ENCODE peak calls at places on chromosomes 1 and 21, in eight cellular contexts. H is uterus, W is body of pancreas, X is H1, F is spleen, Y is heart left ventricle, T is sigmoid colon, A is Peyer's patch. Z is an unnamed sample.

GRCh38 chr1:59516881-59517280 is 220.0 kb downstream of the FGGY start:
- DNase-seq in T (peak), H (peak), F (no peak), X (no peak), W (peak), A (no peak), Y (no peak), Z (no peak)

GRCh38 chr1:228894442-228894989 is 159.2 kb downstream of the RHOU start:
- DNase-seq in H (no peak), T (no peak), A (no peak), X (peak), W (no peak), Y (no peak), F (peak), Z (no peak)

GRCh38 chr1:29789221-29789909 is 553.0 kb downstream of the PTPRU start:
- DNase-seq in W (no peak), F (peak), X (no peak), A (no peak), T (no peak), H (no peak), Y (no peak), Z (no peak)

GRCh38 chr1:158087320-158087927 is 93.3 kb upstream of the CD1D start:
- DNase-seq in T (peak), W (peak), H (peak), F (peak), X (peak), A (peak), Y (no peak), Z (peak)

GRCh38 chr1:150567717-150568561 is 11.5 kb downstream of the MCL1 start:
- DNase-seq in A (peak), X (peak), W (peak), H (peak), Y (peak), F (peak), T (peak), Z (peak)

GRCh38 chr1:91885716-91886506 is at the start of gene TGFBR3:
- DNase-seq in H (peak), X (peak), T (peak), F (peak), W (peak), Y (peak), A (peak), Z (peak)

GRCh38 chr21:43270800-43271261 is 102.0 kb downstream of the CRYAA start:
- DNase-seq in X (no peak), F (peak), H (no peak), W (no peak), A (no peak), Y (peak), T (no peak), Z (no peak)

GRCh38 chr21:37710555-37711293 is 205.5 kb downstream of the KCNJ6 start:
- DNase-seq in A (no peak), W (no peak), T (no peak), F (no peak), H (no peak), Y (no peak), X (no peak), Z (no peak)

GRCh38 chr1:221439734-221440436 is 302.0 kb downstream of the DUSP10 start:
- DNase-seq in X (no peak), A (no peak), W (no peak), Y (no peak), F (no peak), H (no peak), T (no peak), Z (peak)

GRCh38 chr1:74570797-74571492 is 58.5 kb upstream of the LRRC53 start:
- DNase-seq in W (no peak), H (no peak), F (no peak), T (no peak), Y (no peak), X (no peak), A (no peak), Z (no peak)

GRCh38 chr1:212118167-212118871 is 82.8 kb downstream of the DTL start:
- DNase-seq in X (no peak), H (no peak), F (no peak), Y (no peak), W (peak), T (no peak), A (no peak), Z (no peak)

GRCh38 chr1:14726606-14727005 is 128.1 kb downstream of the KAZN start:
- DNase-seq in Y (no peak), X (no peak), H (no peak), W (no peak), A (no peak), T (no peak), F (no peak), Z (no peak)

GRCh38 chr1:30664103-30664755 is 59.2 kb downstream of the MATN1 start:
- DNase-seq in A (no peak), T (no peak), Y (peak), W (peak), X (no peak), F (peak), H (no peak), Z (no peak)

GRCh38 chr1:155889566-155889965 is 21.6 kb downstream of the RIT1 start:
- DNase-seq in W (no peak), A (no peak), Y (no peak), X (no peak), H (no peak), T (no peak), F (no peak), Z (no peak)

GRCh38 chr1:165367375-165367993 is 11.0 kb upstream of the LMX1A start:
- DNase-seq in W (peak), F (peak), Y (peak), H (peak), T (peak), A (peak), X (peak), Z (peak)

GRCh38 chr1:38071530-38072266 is 25.1 kb upstream of the POU3F1 start:
- DNase-seq in T (no peak), F (no peak), X (no peak), H (no peak), A (no peak), Y (no peak), W (no peak), Z (peak)

GRCh38 chr1:200154069-200154767 is 126.7 kb downstream of the NR5A2 start:
- DNase-seq in A (peak), W (no peak), F (peak), H (no peak), Y (no peak), X (no peak), T (no peak), Z (peak)

GRCh38 chr1:41799723-41800122 is 119.0 kb downstream of the HIVEP3 start:
- DNase-seq in F (no peak), T (no peak), H (no peak), W (no peak), Y (no peak), X (no peak), A (no peak), Z (peak)

GRCh38 chr21:42468511-42469131 is 27.4 kb downstream of the RSPH1 start:
- DNase-seq in T (no peak), Y (no peak), A (no peak), X (no peak), F (no peak), H (no peak), W (no peak), Z (no peak)

GRCh38 chr1:118154220-118154619 is 30.8 kb downstream of the SPAG17 start:
- DNase-seq in T (no peak), W (no peak), H (no peak), X (no peak), Y (no peak), A (no peak), F (no peak), Z (no peak)

GRCh38 chr1:58249729-58250586 is 296.6 kb downstream of the OMA1 start:
- DNase-seq in T (no peak), A (no peak), H (peak), Y (peak), X (peak), F (no peak), W (no peak), Z (no peak)

GRCh38 chr21:17793675-17794123 is 25.5 kb downstream of the C21orf91 start:
- DNase-seq in F (no peak), H (no peak), T (no peak), X (no peak), W (no peak), A (no peak), Y (no peak), Z (no peak)

GRCh38 chr1:78052685-78053433 is 7.1 kb downstream of the GIPC2 start:
- DNase-seq in X (no peak), H (no peak), F (no peak), Y (no peak), W (no peak), T (no peak), A (no peak), Z (no peak)

GRCh38 chr1:66247415-66248208 is 286.3 kb upstream of the SGIP1 start:
- DNase-seq in F (peak), T (no peak), Y (no peak), W (no peak), X (no peak), H (no peak), A (no peak), Z (no peak)

GRCh38 chr1:93980320-93980744 is 71.1 kb upstream of the GCLM start:
- DNase-seq in T (no peak), H (no peak), X (peak), Y (no peak), A (no peak), F (no peak), W (no peak), Z (no peak)

GRCh38 chr1:167714851-167715652 is 6.7 kb upstream of the MPZL1 start:
- DNase-seq in F (peak), H (peak), W (peak), T (peak), A (peak), Y (peak), X (peak), Z (peak)

GRCh38 chr1:167713330-167714081 is 8.3 kb upstream of the MPZL1 start:
- DNase-seq in A (no peak), W (peak), H (peak), X (peak), Y (peak), F (peak), T (peak), Z (no peak)

GRCh38 chr1:167711797-167712196 is 10.0 kb upstream of the MPZL1 start:
- DNase-seq in F (no peak), W (no peak), X (no peak), T (no peak), A (peak), Y (no peak), H (no peak), Z (no peak)

GRCh38 chr1:167715653-167716302 is 6.0 kb upstream of the MPZL1 start:
- DNase-seq in F (no peak), Y (no peak), T (no peak), A (no peak), H (no peak), X (no peak), W (no peak), Z (no peak)

DNA sequence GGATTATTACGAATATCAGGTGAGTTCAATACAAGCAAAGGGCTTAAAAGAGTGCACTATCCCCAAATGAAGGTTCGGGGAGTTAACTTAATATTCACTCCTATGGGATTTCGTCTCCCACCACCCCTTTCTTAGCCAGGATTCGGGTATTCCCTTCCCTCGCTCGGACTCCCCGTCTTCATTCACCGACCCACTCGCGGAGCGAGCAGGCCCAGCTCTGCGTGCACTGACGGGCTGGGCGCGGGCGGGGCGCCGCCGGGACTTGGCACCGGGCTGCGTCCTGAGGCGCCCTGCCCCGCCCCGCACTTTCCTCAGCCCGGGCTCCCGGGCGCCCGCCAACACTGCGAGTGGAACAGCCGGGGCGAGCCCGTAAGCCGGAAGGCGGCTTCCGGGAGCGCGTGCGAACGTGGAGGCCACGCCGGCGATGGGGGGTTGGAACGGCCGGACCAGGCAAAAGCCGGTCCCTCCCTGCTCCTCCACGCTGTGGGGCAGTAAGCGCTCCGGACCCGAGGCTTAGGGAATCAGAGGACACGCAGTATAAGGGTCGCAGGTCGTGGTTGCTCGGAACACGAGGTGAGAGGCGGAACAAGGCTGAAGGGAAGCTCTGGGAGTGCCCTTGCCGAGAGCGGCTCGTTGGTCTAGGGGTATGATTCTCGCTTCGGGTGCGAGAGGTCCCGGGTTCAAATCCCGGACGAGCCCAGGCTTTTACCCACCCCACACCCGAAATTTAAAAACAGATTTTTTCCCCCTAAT is 7.5 kb upstream of the MPZL1 start:
- DNase-seq in H (peak), F (peak), W (peak), X (peak), A (peak), T (peak), Y (peak), Z (peak)
- TF ChIP-seq POLR2A in H (peak), F (no peak), W (peak), X (no peak), A (peak), T (no peak), Y (peak), Z (peak)

GRCh38 chr1:26696645-26697440 is 1.0 kb downstream of the ARID1A start:
- DNase-seq in A (peak), W (peak), X (no peak), H (peak), T (peak), F (peak), Y (peak), Z (no peak)

GRCh38 chr1:26697441-26697977 is 1.7 kb downstream of the ARID1A start:
- DNase-seq in T (no peak), F (no peak), W (peak), H (no peak), X (no peak), A (no peak), Y (peak), Z (no peak)

GRCh38 chr1:26696191-26696644 is 403 bp downstream of the ARID1A start:
- DNase-seq in W (no peak), T (peak), F (peak), X (no peak), Y (peak), H (peak), A (no peak), Z (no peak)

GRCh38 chr1:26700711-26701110 is 4.9 kb downstream of the ARID1A start:
- DNase-seq in W (no peak), F (no peak), A (no peak), H (no peak), Y (no peak), T (no peak), X (no peak), Z (no peak)

DNA sequence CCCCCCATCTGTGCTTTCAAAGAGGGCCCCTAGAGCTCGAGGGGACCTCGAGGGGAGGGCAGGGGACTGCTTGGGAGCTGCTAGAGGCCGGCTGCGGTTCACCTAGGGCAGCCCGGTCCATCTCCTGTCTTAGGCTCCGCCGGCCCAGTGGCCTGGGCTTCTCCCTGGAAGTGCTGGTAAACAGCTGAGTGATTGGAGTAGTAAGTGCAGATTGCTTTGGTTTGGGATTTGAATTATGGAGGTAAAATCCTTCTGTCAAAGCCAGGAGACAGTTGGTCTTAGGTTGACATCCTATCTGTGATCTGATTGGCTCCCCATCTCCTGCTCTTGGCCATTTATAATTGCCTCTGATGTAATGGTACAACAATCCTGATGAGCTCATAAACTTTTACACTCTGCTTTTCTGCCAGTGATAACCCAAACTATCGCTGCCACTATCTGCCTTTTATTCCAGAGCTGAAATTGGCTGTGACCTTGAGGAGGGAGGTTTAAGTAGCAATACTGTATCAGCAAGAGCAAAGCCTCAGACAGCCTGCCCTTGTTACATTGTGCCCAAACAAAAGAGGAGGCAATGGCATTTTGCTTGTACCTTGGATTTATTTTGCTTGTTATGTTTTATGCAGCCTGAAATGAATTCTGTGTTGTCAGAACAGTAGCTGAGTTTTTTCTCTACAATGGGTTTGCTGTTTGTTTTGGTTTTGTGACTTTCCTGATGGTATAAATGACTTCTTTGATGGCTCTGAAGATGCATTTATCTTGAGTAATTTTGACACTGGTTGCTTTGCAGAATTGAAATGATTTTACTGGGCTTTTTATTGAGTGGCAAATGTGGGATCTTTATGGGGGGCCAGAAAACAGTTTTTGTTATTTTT is 2.4 kb downstream of the ARID1A start:
- DNase-seq in H (peak), X (no peak), F (peak), A (peak), W (peak), T (peak), Y (peak), Z (peak)
- TF ChIP-seq POLR2A in H (peak), X (no peak), F (no peak), A (peak), W (peak), T (no peak), Y (peak), Z (peak)

GRCh38 chr21:33492571-33492970 is 1.1 kb upstream of the DNAJC28 start:
- DNase-seq in X (no peak), F (no peak), A (no peak), Y (no peak), T (no peak), W (no peak), H (no peak), Z (no peak)

GRCh38 chr21:33488936-33489335 is 2.6 kb downstream of the DNAJC28 start:
- DNase-seq in W (no peak), F (no peak), T (no peak), X (no peak), H (no peak), A (no peak), Y (no peak), Z (no peak)

GRCh38 chr21:33487996-33488395 is 3.5 kb downstream of the DNAJC28 start:
- DNase-seq in H (no peak), F (no peak), Y (no peak), W (no peak), T (no peak), X (no peak), A (no peak), Z (no peak)

GRCh38 chr21:33490991-33491372 is 534 bp downstream of the DNAJC28 start:
- DNase-seq in Y (no peak), X (no peak), A (no peak), F (no peak), H (no peak), T (no peak), W (no peak), Z (no peak)

DNA sequence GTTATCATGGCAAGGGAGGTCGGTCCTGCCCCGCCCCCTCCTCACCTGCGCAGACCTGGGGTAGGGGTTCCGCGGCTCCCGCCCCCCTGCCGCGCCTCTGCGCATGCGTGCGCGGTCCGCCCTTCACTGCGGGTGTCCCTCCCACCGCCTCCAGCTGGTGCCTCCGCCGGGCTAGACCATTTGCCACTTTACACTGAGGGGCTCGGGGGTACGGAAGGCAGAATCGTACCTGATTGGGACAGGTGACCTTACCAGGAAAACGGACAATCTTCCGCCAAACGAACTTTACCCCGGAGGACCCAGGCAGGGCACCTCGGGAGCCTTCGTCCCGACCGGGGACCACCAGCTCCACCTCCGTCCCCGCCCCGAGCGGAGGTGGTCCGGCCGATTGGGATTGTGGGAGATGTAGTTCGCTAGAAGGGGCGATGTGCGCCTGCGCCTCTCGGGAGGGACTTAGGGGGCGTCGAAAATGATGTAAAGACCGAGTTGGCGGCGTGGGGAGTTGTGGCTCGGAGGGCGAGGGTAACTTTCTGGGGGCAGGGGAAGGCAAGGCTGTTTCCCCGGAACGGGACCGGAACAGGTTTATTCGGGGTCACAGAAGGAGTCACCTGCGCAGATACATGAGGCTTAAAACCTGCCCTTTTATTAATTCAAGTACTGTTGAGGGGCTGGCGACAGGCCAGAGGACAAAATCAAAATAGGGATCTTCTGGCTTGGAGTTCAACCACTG is at the start of gene DNAJC28:
- DNase-seq in Y (peak), H (peak), F (peak), W (peak), T (peak), A (peak), X (peak), Z (peak)
- TF ChIP-seq POLR2A in Y (peak), H (peak), F (no peak), W (peak), T (no peak), A (peak), X (no peak), Z (peak)

DNA sequence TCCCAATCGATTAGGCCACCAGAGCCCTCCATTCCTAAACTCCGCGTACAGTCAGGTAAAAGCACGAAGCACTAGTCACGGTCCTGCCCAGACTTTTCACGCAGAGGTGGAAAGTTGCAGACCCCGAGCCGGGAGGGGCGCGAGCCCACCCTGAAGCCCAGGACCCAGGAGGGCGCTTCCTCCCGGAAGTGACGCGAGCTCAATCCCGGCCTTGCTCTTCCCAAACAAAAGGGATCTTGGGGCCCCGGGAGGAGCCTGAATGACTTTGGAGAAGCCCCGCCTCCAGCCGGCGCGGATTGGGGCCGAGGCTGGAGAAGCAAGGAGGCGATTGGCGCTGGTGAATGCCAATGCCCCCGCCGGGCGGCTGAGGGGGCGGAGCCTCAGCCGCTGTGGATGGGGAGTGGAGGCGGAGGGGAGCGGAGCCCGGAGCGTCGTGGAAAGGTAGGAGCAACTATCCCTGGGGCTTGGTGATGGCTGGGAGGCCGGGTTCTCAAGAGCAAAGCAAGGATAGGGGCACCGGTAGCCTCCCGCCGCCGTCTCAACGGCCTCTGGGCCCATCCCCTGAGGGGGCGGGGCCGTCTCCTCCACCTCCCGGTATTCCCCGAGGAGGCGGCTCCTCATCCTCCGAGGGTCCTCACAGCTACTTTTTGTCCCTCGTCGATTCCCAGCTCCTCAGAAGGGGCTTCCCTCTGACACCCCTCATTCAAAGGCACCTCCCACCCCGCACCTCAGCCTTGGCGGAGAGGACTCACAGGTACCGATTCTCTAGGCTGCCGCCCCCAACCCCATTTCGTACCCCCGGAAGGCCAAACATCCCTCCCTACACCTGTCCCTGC is at the start of gene CTTNBP2NL:
- DNase-seq in T (peak), W (peak), X (peak), A (peak), Y (peak), H (peak), F (peak), Z (peak)
- TF ChIP-seq POLR2A in T (peak), W (peak), X (peak), A (no peak), Y (peak), H (peak), F (no peak), Z (peak)